ENCODE peak calls at places on chromosomes 12 and 14, in nine cellular contexts. X, R, N, S, J, L, V, Z and I are unnamed samples.

GRCh38 chr14:23379331-23380196 is 2.7 kb downstream of the CMTM5 start:
- DNase-seq in X (peak), L (peak), Z (peak), S (peak), J (peak), V (peak), R (peak), N (no peak), I (peak)

GRCh38 chr12:66403746-66404145 is 101.5 kb downstream of the HELB start:
- DNase-seq in R (no peak), Z (peak), J (peak), S (no peak), V (no peak), X (no peak), N (no peak), L (no peak), I (no peak)

GRCh38 chr14:95533391-95533821 is 1.4 kb upstream of the GLRX5 start:
- DNase-seq in V (no peak), R (no peak), Z (peak), S (no peak), J (peak), N (no peak), L (peak), X (no peak), I (no peak)

GRCh38 chr12:125203145-125203765 is 138.0 kb downstream of the AACS start:
- DNase-seq in V (no peak), R (no peak), S (no peak), Z (peak), X (no peak), N (no peak), L (peak), J (no peak), I (no peak)

GRCh38 chr12:131788070-131788469 is 40.1 kb upstream of the MMP17 start:
- DNase-seq in N (no peak), Z (no peak), J (no peak), R (no peak), X (no peak), S (no peak), V (no peak), L (no peak), I (no peak)

GRCh38 chr14:68729556-68729955 is 63.3 kb downstream of the ZFP36L1 start:
- DNase-seq in J (no peak), L (no peak), V (no peak), N (no peak), S (no peak), Z (no peak), R (no peak), X (no peak), I (no peak)

GRCh38 chr12:53603804-53604203 is 22.4 kb downstream of the ATF7 start:
- DNase-seq in Z (peak), S (no peak), J (no peak), L (no peak), N (no peak), R (no peak), X (no peak), V (no peak), I (no peak)

GRCh38 chr14:45332360-45332988 is 79.5 kb upstream of the MIS18BP1 start:
- DNase-seq in N (no peak), X (no peak), J (no peak), L (no peak), S (no peak), R (peak), V (no peak), Z (no peak), I (no peak)

GRCh38 chr14:65286443-65286842 is 126.1 kb upstream of the FUT8 start:
- DNase-seq in S (no peak), N (no peak), R (no peak), Z (peak), J (no peak), X (no peak), V (peak), L (peak), I (no peak)

GRCh38 chr12:58285551-58285950 is 344.2 kb downstream of the ATP23 start:
- DNase-seq in L (no peak), R (no peak), V (no peak), N (no peak), X (no peak), Z (no peak), S (no peak), J (no peak), I (no peak)

GRCh38 chr12:75644472-75645072 is 133.2 kb upstream of the KRR1 start:
- DNase-seq in X (no peak), R (no peak), J (no peak), S (no peak), V (no peak), L (no peak), N (no peak), Z (no peak), I (no peak)

GRCh38 chr12:121260091-121260490 is 36.4 kb downstream of the CAMKK2 start:
- DNase-seq in X (no peak), N (no peak), S (no peak), V (no peak), R (no peak), J (no peak), Z (no peak), L (no peak), I (no peak)

GRCh38 chr14:69662636-69663321 is 51.4 kb downstream of the SUSD6 start:
- DNase-seq in J (no peak), N (no peak), L (no peak), Z (no peak), R (no peak), X (no peak), S (no peak), V (no peak), I (no peak)

GRCh38 chr12:87116778-87117177 is 860.6 kb upstream of the MGAT4C start:
- DNase-seq in X (no peak), L (peak), J (no peak), S (no peak), R (no peak), N (no peak), Z (no peak), V (no peak), I (no peak)

GRCh38 chr12:92059976-92060375 is 85.7 kb downstream of the BTG1 start:
- DNase-seq in J (no peak), N (no peak), S (no peak), X (no peak), L (no peak), V (no peak), Z (no peak), R (no peak), I (no peak)

GRCh38 chr14:54782803-54783659 is 119.6 kb downstream of the GCH1 start:
- DNase-seq in X (peak), Z (peak), V (no peak), R (no peak), L (no peak), S (no peak), N (no peak), J (peak), I (no peak)

GRCh38 chr12:94571556-94571955 is 78.8 kb downstream of the TMCC3 start:
- DNase-seq in R (peak), Z (no peak), L (no peak), V (no peak), S (no peak), N (no peak), X (no peak), J (no peak), I (no peak)

GRCh38 chr14:65297744-65298143 is 114.8 kb upstream of the FUT8 start:
- DNase-seq in J (no peak), V (no peak), N (no peak), X (no peak), R (peak), Z (no peak), S (no peak), L (no peak), I (no peak)

GRCh38 chr14:55458800-55459577 is 18.6 kb upstream of the TBPL2 start:
- DNase-seq in L (no peak), R (no peak), Z (no peak), S (no peak), V (no peak), N (no peak), X (no peak), J (no peak), I (no peak)

GRCh38 chr12:26471560-26471959 is 276.2 kb downstream of the SSPN start:
- DNase-seq in N (no peak), S (no peak), V (peak), L (no peak), X (no peak), Z (peak), R (peak), J (no peak), I (no peak)

GRCh38 chr12:103774977-103775560 is 66.0 kb downstream of the NT5DC3 start:
- DNase-seq in R (peak), V (no peak), X (no peak), N (no peak), J (no peak), L (no peak), S (no peak), Z (no peak), I (no peak)

GRCh38 chr12:110270125-110270962 is 10.7 kb upstream of the ATP2A2 start:
- DNase-seq in S (no peak), R (peak), N (no peak), L (peak), Z (no peak), V (no peak), J (peak), X (no peak), I (no peak)

GRCh38 chr12:26058818-26059217 is 66.0 kb downstream of the BHLHE41 start:
- DNase-seq in S (no peak), V (no peak), N (no peak), Z (no peak), X (no peak), J (no peak), L (no peak), R (no peak), I (no peak)

GRCh38 chr12:72747460-72747859 is 475.3 kb downstream of the TRHDE start:
- DNase-seq in J (no peak), V (no peak), L (no peak), X (no peak), R (no peak), N (no peak), Z (no peak), S (no peak), I (no peak)

GRCh38 chr12:2451025-2451424 is 343.7 kb upstream of the FKBP4 start:
- DNase-seq in Z (no peak), N (no peak), V (no peak), R (no peak), L (no peak), J (no peak), X (no peak), S (no peak), I (no peak)

GRCh38 chr12:84136862-84137367 is 775.7 kb downstream of the SLC6A15 start:
- DNase-seq in S (no peak), V (no peak), X (no peak), N (no peak), L (no peak), J (no peak), R (no peak), Z (no peak), I (no peak)

GRCh38 chr12:22529281-22530060 is 14.9 kb downstream of the C2CD5 start:
- DNase-seq in X (no peak), S (no peak), R (no peak), Z (peak), J (no peak), V (no peak), N (no peak), L (peak), I (no peak)

GRCh38 chr14:92591346-92591745 is 77.8 kb downstream of the RIN3 start:
- DNase-seq in J (no peak), R (no peak), L (no peak), Z (no peak), N (no peak), X (no peak), S (no peak), V (no peak), I (no peak)

GRCh38 chr12:53205747-53206146 is 1.3 kb downstream of the ITGB7 start:
- DNase-seq in X (no peak), R (no peak), S (no peak), J (no peak), N (no peak), V (peak), L (no peak), Z (no peak), I (peak)

GRCh38 chr12:105706321-105706972 is 376.0 kb downstream of the C12orf75 start:
- DNase-seq in J (no peak), X (no peak), N (no peak), Z (no peak), R (no peak), V (no peak), L (no peak), S (no peak), I (no peak)

GRCh38 chr12:110109037-110109836 is 14.9 kb upstream of the IFT81 start:
- DNase-seq in L (no peak), J (no peak), R (peak), N (no peak), Z (no peak), X (peak), V (no peak), S (no peak), I (no peak)

GRCh38 chr12:130330685-130331084 is 7.0 kb upstream of the PIWIL1 start:
- DNase-seq in S (no peak), N (no peak), J (no peak), Z (no peak), V (no peak), L (no peak), X (no peak), R (no peak), I (no peak)